ENCODE peak calls at places on chromosome 10, in seven cellular contexts. A is cardiac muscle cell, Q is heart right ventricle, M is H1, X is GM23338, B is A549, P is lower lobe of right lung. J is an unnamed sample.
A peak's percentile ranks its signal among the peaks of the same experiment; 100 is the strongest.

GRCh38 chr10:67259319-67259929 is 333.6 kb downstream of the LRRTM3 start:
- DNase-seq in A (no peak), Q (no peak), M (no peak), X (no peak), B (no peak), P (no peak), J (no peak)

GRCh38 chr10:25492040-25492439 is 317.2 kb downstream of the GPR158 start:
- DNase-seq in A (no peak), Q (no peak), M (no peak), X (no peak), B (no peak), P (no peak), J (no peak)

GRCh38 chr10:118595598-118596425 is at the start of gene PRLHR:
- DNase-seq in A (peak; percentile 89), Q (no peak), M (peak; percentile 90), X (peak; percentile 91), B (no peak), P (no peak), J (no peak)

GRCh38 chr10:20959178-20959577 is 62.1 kb upstream of the NEBL start:
- DNase-seq in A (no peak), Q (no peak), M (no peak), X (no peak), B (no peak), P (no peak), J (no peak)

GRCh38 chr10:17134737-17135260 is 5.2 kb upstream of the CUBN start:
- DNase-seq in A (no peak), Q (no peak), M (no peak), X (peak; percentile 16), B (no peak), P (no peak), J (no peak)

GRCh38 chr10:28331821-28332220 is 29.0 kb upstream of the MPP7 start:
- DNase-seq in A (no peak), Q (no peak), M (no peak), X (no peak), B (no peak), P (no peak), J (no peak)

GRCh38 chr10:73032536-73032935 is 64.1 kb downstream of the P4HA1 start:
- DNase-seq in A (no peak), Q (no peak), M (no peak), X (no peak), B (no peak), P (no peak), J (no peak)

GRCh38 chr10:29304259-29305030 is 15.6 kb downstream of the LYZL1 start:
- DNase-seq in A (peak; percentile 81), Q (peak; percentile 56), M (peak; percentile 68), X (peak; percentile 85), B (peak; percentile 73), P (no peak), J (no peak)

GRCh38 chr10:72784551-72785421 is 92.8 kb downstream of the MCU start:
- DNase-seq in A (peak; percentile 57), Q (peak; percentile 89), M (no peak), X (peak; percentile 76), B (peak; percentile 26), P (peak; percentile 54), J (no peak)

GRCh38 chr10:14074062-14074884 is 256.5 kb downstream of the FRMD4A start:
- DNase-seq in A (peak; percentile 28), Q (peak; percentile 85), M (no peak), X (peak; percentile 41), B (peak; percentile 81), P (peak; percentile 83), J (peak; percentile 89)

GRCh38 chr10:98276316-98276715 is 8.3 kb upstream of the LOXL4 start:
- DNase-seq in A (no peak), Q (no peak), M (no peak), X (no peak), B (no peak), P (no peak), J (no peak)

GRCh38 chr10:132616995-132617780 is 79.6 kb downstream of the INPP5A start:
- DNase-seq in A (no peak), Q (no peak), M (no peak), X (no peak), B (no peak), P (no peak), J (no peak)

GRCh38 chr10:31204090-31204489 is 114.9 kb upstream of the ZEB1 start:
- DNase-seq in A (peak; percentile 9), Q (peak; percentile 85), M (no peak), X (no peak), B (no peak), P (no peak), J (no peak)

GRCh38 chr10:100744980-100745881 is at the start of gene PAX2:
- DNase-seq in A (no peak), Q (no peak), M (peak; percentile 89), X (peak; percentile 94), B (peak; percentile 44), P (no peak), J (no peak)

GRCh38 chr10:118635674-118636402 is 40.4 kb upstream of the PRLHR start:
- DNase-seq in A (no peak), Q (no peak), M (no peak), X (peak; percentile 16), B (no peak), P (no peak), J (no peak)

GRCh38 chr10:1544209-1544673 is 193.1 kb downstream of the ADARB2 start:
- DNase-seq in A (no peak), Q (no peak), M (no peak), X (no peak), B (no peak), P (no peak), J (no peak)

GRCh38 chr10:36492590-36493510 is 632.5 kb upstream of the ANKRD30A start:
- DNase-seq in A (no peak), Q (no peak), M (no peak), X (no peak), B (no peak), P (no peak), J (no peak)

GRCh38 chr10:452512-453504 is 236.7 kb downstream of the DIP2C start:
- DNase-seq in A (no peak), Q (no peak), M (no peak), X (no peak), B (no peak), P (no peak), J (no peak)
- TF ChIP-seq CTCF in A (no peak), Q (no peak), M (no peak), X (no peak), B (no peak), P (no peak), J (no peak)

DNA sequence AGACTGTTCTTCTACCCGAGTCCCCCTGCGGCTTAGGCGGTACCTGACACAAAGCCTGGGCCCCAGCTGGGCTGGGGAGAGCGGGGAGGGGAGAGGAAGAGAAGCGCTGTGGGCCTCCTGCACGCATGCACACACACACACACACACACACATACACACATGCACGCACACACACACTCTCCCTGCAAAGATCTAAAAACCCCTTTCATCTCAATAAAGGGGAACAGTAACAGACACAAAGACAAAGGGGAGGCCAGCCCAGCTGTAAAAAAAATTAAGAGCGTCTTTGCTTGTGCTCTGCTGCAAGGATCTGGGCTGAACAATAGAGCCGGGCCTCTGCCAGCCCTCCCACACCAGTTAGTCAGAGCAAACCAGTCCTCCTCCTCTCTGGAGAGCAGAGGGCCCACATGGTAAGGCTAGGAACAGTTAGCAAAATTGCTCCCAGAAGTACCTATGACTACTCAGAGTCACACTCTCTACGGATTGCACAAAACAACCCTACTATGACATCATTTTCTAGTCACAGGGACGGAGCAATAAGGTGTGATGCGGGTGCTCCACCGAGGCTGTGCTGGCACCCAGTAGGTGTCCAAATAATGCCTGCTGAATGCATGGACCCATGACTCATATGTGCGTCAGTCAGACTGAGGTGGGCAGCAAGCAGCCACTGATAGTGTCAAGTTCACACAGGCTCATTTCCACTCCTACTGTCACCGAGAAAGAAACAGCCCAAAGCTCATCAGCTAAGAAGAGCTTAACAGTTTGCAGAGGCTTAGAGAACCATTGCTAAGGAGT is 9.2 kb downstream of the ITPRIP start:
- DNase-seq in A (no peak), Q (peak; percentile 77), M (no peak), X (peak; percentile 58), B (peak; percentile 90), P (peak; percentile 63), J (peak; percentile 69)
- H3K4me1 ChIP-seq in A (peaks cover 70% of the 10 kb centered on the region), Q (peaks cover 75% of the 10 kb centered on the region), M (peaks cover 67% of the 10 kb centered on the region), X (peaks cover 71% of the 10 kb centered on the region), B (peaks cover 77% of the 10 kb centered on the region), P (peaks cover 100% of the 10 kb centered on the region), J (peaks cover 96% of the 10 kb centered on the region)

DNA sequence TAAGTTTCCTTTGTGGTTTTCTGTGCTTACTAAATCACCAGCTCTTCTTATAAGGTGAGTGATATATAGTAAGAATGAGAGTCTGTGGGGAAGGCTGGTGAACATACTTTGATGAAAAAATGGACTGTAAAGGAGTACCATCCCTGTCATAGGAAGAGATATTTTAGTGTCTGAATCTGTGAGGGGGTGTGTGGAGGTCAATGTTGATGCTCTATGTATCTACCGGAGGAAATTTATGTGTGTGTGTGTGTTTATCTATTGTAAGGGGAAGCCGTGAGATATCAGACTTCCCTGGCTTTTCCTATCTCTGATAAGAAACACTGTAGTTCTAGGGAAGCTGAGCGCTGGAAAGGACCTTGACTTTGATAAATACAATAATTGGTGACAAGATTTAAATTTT is 179.0 kb downstream of the PCDH15 start:
- DNase-seq in A (no peak), Q (no peak), M (no peak), X (no peak), B (no peak), P (no peak), J (no peak)
- TF ChIP-seq CTCF in A (no peak), Q (no peak), M (no peak), X (no peak), B (no peak), P (no peak), J (no peak)

GRCh38 chr10:130775311-130775710 is 536.2 kb downstream of the TCERG1L start:
- DNase-seq in A (no peak), Q (no peak), M (no peak), X (no peak), B (no peak), P (no peak), J (no peak)
- H3K4me1 ChIP-seq in A (no peaks in the 10 kb centered on the region), Q (no peaks in the 10 kb centered on the region), M (no peaks in the 10 kb centered on the region), X (no peaks in the 10 kb centered on the region), B (no peaks in the 10 kb centered on the region), P (no peaks in the 10 kb centered on the region), J (no peaks in the 10 kb centered on the region)

GRCh38 chr10:51700228-51700835 is 937 bp upstream of the CSTF2T start:
- DNase-seq in A (peak; percentile 74), Q (peak; percentile 33), M (no peak), X (peak; percentile 68), B (no peak), P (no peak), J (no peak)
- TF ChIP-seq CTCF in A (no peak), Q (no peak), M (no peak), X (no peak), B (no peak), P (no peak), J (no peak)

DNA sequence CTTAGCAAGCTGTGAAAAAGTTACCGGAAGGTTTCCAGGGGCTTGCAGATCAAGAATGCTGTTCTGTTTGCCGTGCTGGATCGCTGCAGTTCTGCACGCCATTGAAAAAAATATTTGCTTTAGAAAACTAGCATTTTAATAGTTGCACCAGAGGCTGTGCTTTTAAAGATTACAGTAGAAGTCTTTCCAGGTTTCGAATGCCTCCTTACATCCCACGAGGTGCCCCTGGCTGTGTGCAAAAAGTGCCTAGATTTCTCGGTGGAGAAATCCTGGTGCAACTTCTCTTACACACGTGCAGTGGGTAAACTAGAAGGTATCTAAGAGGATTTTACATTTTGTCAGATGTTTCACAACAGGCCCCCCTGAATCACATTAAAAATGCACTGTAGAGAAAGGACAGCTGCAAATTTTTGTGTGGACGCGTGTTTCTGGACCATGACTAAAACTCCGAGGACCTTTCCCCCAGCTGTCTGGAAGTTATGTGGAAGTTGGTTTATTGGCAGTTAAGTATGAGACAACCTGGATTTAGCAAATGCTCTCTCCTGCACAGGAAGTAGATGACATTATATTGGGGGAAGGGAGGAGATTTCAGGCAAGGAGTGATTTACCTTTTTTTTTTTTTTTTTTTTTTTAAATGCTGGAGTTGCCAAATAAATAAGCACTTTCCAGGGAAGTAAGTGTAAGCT is 5.8 kb downstream of the TCF7L2 start:
- DNase-seq in A (no peak), Q (no peak), M (no peak), X (no peak), B (peak; percentile 63), P (no peak), J (no peak)
- H3K4me1 ChIP-seq in A (peaks cover 63% of the 10 kb centered on the region), Q (peaks cover 9% of the 10 kb centered on the region), M (peaks cover 36% of the 10 kb centered on the region), X (peaks cover 57% of the 10 kb centered on the region), B (peaks cover 60% of the 10 kb centered on the region), P (peaks cover 69% of the 10 kb centered on the region), J (peaks cover 73% of the 10 kb centered on the region)

J was measured in thoracic aorta.